ENCODE peak calls at places on chromosomes 12 and 14, in six cellular contexts. One of them, this sample, is unnamed.

GRCh38 chr12:43806737-43807072 is 588 bp upstream of the TWF1 start:
- DNase-seq in K562: no peak
- DNase-seq in GM12892: no peak
- DNase-seq in GM12878: no peak
- DNase-seq in HepG2: no peak
- DNase-seq in H1: no peak
- DNase-seq in this sample: no peak

GRCh38 chr12:88726806-88727722 is 146.8 kb upstream of the KITLG start:
- DNase-seq in K562: no peak
- DNase-seq in GM12892: no peak
- DNase-seq in GM12878: no peak
- DNase-seq in HepG2: no peak
- DNase-seq in H1: no peak
- DNase-seq in this sample: no peak

GRCh38 chr14:99745307-99745951 is 47.8 kb upstream of the EML1 start:
- DNase-seq in K562: no peak
- DNase-seq in GM12892: no peak
- DNase-seq in GM12878: no peak
- DNase-seq in HepG2: no peak
- DNase-seq in H1: no peak
- DNase-seq in this sample: no peak

GRCh38 chr14:60637490-60638452 is 11.5 kb downstream of the SIX1 start:
- DNase-seq in K562: no peak
- DNase-seq in GM12892: no peak
- DNase-seq in GM12878: no peak
- DNase-seq in HepG2: no peak
- DNase-seq in H1: no peak
- DNase-seq in this sample: no peak

GRCh38 chr12:69925291-69925690 is 100.3 kb downstream of the MYRFL start:
- DNase-seq in K562: no peak
- DNase-seq in GM12892: no peak
- DNase-seq in GM12878: no peak
- DNase-seq in HepG2: peak
- DNase-seq in H1: no peak
- DNase-seq in this sample: no peak

GRCh38 chr14:86015916-86016315 is 486.0 kb downstream of the FLRT2 start:
- DNase-seq in K562: no peak
- DNase-seq in GM12892: no peak
- DNase-seq in GM12878: no peak
- DNase-seq in HepG2: no peak
- DNase-seq in H1: no peak
- DNase-seq in this sample: no peak

GRCh38 chr14:94458558-94459200 is 6.1 kb upstream of the SERPINA11 start:
- DNase-seq in K562: no peak
- DNase-seq in GM12892: no peak
- DNase-seq in GM12878: no peak
- DNase-seq in HepG2: no peak
- DNase-seq in H1: no peak
- DNase-seq in this sample: no peak

GRCh38 chr12:21938879-21939278 is 2.3 kb downstream of the ABCC9 start:
- DNase-seq in K562: no peak
- DNase-seq in GM12892: no peak
- DNase-seq in GM12878: no peak
- DNase-seq in HepG2: no peak
- DNase-seq in H1: no peak
- DNase-seq in this sample: no peak

GRCh38 chr14:69924181-69924580 is 45.0 kb downstream of the SMOC1 start:
- DNase-seq in K562: no peak
- DNase-seq in GM12892: no peak
- DNase-seq in GM12878: no peak
- DNase-seq in HepG2: no peak
- DNase-seq in H1: no peak
- DNase-seq in this sample: no peak

GRCh38 chr12:4383304-4383865 is 3.9 kb upstream of the FGF23 start:
- DNase-seq in K562: peak
- DNase-seq in GM12892: no peak
- DNase-seq in GM12878: no peak
- DNase-seq in HepG2: peak
- DNase-seq in H1: peak
- DNase-seq in this sample: no peak

GRCh38 chr14:89198544-89199329 is 218.3 kb downstream of the FOXN3 start:
- DNase-seq in K562: no peak
- DNase-seq in GM12892: no peak
- DNase-seq in GM12878: no peak
- DNase-seq in HepG2: no peak
- DNase-seq in H1: no peak
- DNase-seq in this sample: no peak

GRCh38 chr14:55532645-55533309 is 47.2 kb upstream of the KTN1 start:
- DNase-seq in K562: no peak
- DNase-seq in GM12892: no peak
- DNase-seq in GM12878: no peak
- DNase-seq in HepG2: no peak
- DNase-seq in H1: peak
- DNase-seq in this sample: no peak

GRCh38 chr14:46861753-46862152 is 210.2 kb upstream of the RPL10L start:
- DNase-seq in K562: no peak
- DNase-seq in GM12892: no peak
- DNase-seq in GM12878: no peak
- DNase-seq in HepG2: no peak
- DNase-seq in H1: no peak
- DNase-seq in this sample: no peak

GRCh38 chr12:3704512-3705348 is 48.2 kb downstream of the CRACR2A start:
- DNase-seq in K562: no peak
- DNase-seq in GM12892: no peak
- DNase-seq in GM12878: no peak
- DNase-seq in HepG2: no peak
- DNase-seq in H1: no peak
- DNase-seq in this sample: no peak

GRCh38 chr12:105267711-105268110 is 31.7 kb upstream of the APPL2 start:
- DNase-seq in K562: no peak
- DNase-seq in GM12892: no peak
- DNase-seq in GM12878: no peak
- DNase-seq in HepG2: no peak
- DNase-seq in H1: no peak
- DNase-seq in this sample: no peak

GRCh38 chr12:10454531-10454930 is 1.4 kb upstream of the KLRC1 start:
- DNase-seq in K562: no peak
- DNase-seq in GM12892: no peak
- DNase-seq in GM12878: no peak
- DNase-seq in HepG2: no peak
- DNase-seq in H1: no peak
- DNase-seq in this sample: no peak

GRCh38 chr12:57176846-57177245 is 29.4 kb upstream of the LRP1-AS start:
- DNase-seq in K562: no peak
- DNase-seq in GM12892: no peak
- DNase-seq in GM12878: no peak
- DNase-seq in HepG2: no peak
- DNase-seq in H1: no peak
- DNase-seq in this sample: no peak

GRCh38 chr12:55637467-55637866 is 775 bp downstream of the OR10P1 start:
- DNase-seq in K562: no peak
- DNase-seq in GM12892: no peak
- DNase-seq in GM12878: no peak
- DNase-seq in HepG2: no peak
- DNase-seq in H1: no peak
- DNase-seq in this sample: no peak

GRCh38 chr14:52235866-52236510 is 31.5 kb upstream of the PTGDR start:
- DNase-seq in K562: no peak
- DNase-seq in GM12892: no peak
- DNase-seq in GM12878: no peak
- DNase-seq in HepG2: no peak
- DNase-seq in H1: no peak
- DNase-seq in this sample: no peak

GRCh38 chr14:64998455-64998931 is 11.8 kb downstream of the FNTB start:
- DNase-seq in K562: no peak
- DNase-seq in GM12892: no peak
- DNase-seq in GM12878: no peak
- DNase-seq in HepG2: no peak
- DNase-seq in H1: no peak
- DNase-seq in this sample: no peak

GRCh38 chr12:107386569-107386968 is 293.2 kb upstream of the CRY1 start:
- DNase-seq in K562: no peak
- DNase-seq in GM12892: no peak
- DNase-seq in GM12878: no peak
- DNase-seq in HepG2: no peak
- DNase-seq in H1: no peak
- DNase-seq in this sample: no peak

GRCh38 chr14:56487090-56487667 is 92.4 kb upstream of the TMEM260 start:
- DNase-seq in K562: no peak
- DNase-seq in GM12892: no peak
- DNase-seq in GM12878: no peak
- DNase-seq in HepG2: no peak
- DNase-seq in H1: no peak
- DNase-seq in this sample: no peak

GRCh38 chr12:75553865-75554555 is 42.6 kb upstream of the KRR1 start:
- DNase-seq in K562: no peak
- DNase-seq in GM12892: no peak
- DNase-seq in GM12878: no peak
- DNase-seq in HepG2: no peak
- DNase-seq in H1: no peak
- DNase-seq in this sample: no peak

GRCh38 chr12:111444314-111444705 is 38.6 kb downstream of the SH2B3 start:
- DNase-seq in K562: no peak
- DNase-seq in GM12892: peak
- DNase-seq in GM12878: peak
- DNase-seq in HepG2: no peak
- DNase-seq in H1: no peak
- DNase-seq in this sample: no peak

GRCh38 chr12:30962047-30962446 is 35.5 kb downstream of the TSPAN11 start:
- DNase-seq in K562: no peak
- DNase-seq in GM12892: no peak
- DNase-seq in GM12878: no peak
- DNase-seq in HepG2: no peak
- DNase-seq in H1: no peak
- DNase-seq in this sample: no peak

GRCh38 chr12:128069359-128069997 is 197.5 kb upstream of the TMEM132C start:
- DNase-seq in K562: peak
- DNase-seq in GM12892: no peak
- DNase-seq in GM12878: no peak
- DNase-seq in HepG2: peak
- DNase-seq in H1: no peak
- DNase-seq in this sample: peak
- TF ChIP-seq TAF1 in K562: no peak
- TF ChIP-seq TAF1 in GM12892: no peak
- TF ChIP-seq TAF1 in GM12878: no peak
- TF ChIP-seq TAF1 in HepG2: no peak
- TF ChIP-seq TAF1 in H1: no peak
- TF ChIP-seq TAF1 in this sample: no peak

GRCh38 chr12:66708704-66709443 is 30.0 kb upstream of the GRIP1 start:
- DNase-seq in K562: no peak
- DNase-seq in GM12892: no peak
- DNase-seq in GM12878: no peak
- DNase-seq in HepG2: no peak
- DNase-seq in H1: no peak
- DNase-seq in this sample: no peak

GRCh38 chr12:66709893-66710292 is 31.0 kb upstream of the GRIP1 start:
- DNase-seq in K562: no peak
- DNase-seq in GM12892: no peak
- DNase-seq in GM12878: no peak
- DNase-seq in HepG2: no peak
- DNase-seq in H1: no peak
- DNase-seq in this sample: no peak

GRCh38 chr12:66713984-66714383 is 35.1 kb upstream of the GRIP1 start:
- DNase-seq in K562: no peak
- DNase-seq in GM12892: no peak
- DNase-seq in GM12878: no peak
- DNase-seq in HepG2: no peak
- DNase-seq in H1: no peak
- DNase-seq in this sample: no peak

GRCh38 chr12:66707002-66707697 is 28.3 kb upstream of the GRIP1 start:
- DNase-seq in K562: no peak
- DNase-seq in GM12892: no peak
- DNase-seq in GM12878: no peak
- DNase-seq in HepG2: no peak
- DNase-seq in H1: no peak
- DNase-seq in this sample: no peak

GRCh38 chr12:66709444-66709773 is 30.5 kb upstream of the GRIP1 start:
- DNase-seq in K562: no peak
- DNase-seq in GM12892: no peak
- DNase-seq in GM12878: no peak
- DNase-seq in HepG2: no peak
- DNase-seq in H1: no peak
- DNase-seq in this sample: no peak
- TF ChIP-seq POLR2A in K562: no peak
- TF ChIP-seq POLR2A in GM12892: no peak
- TF ChIP-seq POLR2A in GM12878: no peak
- TF ChIP-seq POLR2A in HepG2: no peak
- TF ChIP-seq POLR2A in H1: no peak
- TF ChIP-seq POLR2A in this sample: no peak

GRCh38 chr12:92927436-92928116 is 1.5 kb downstream of the EEA1 start:
- DNase-seq in K562: peak
- DNase-seq in GM12892: no peak
- DNase-seq in GM12878: no peak
- DNase-seq in HepG2: peak
- DNase-seq in H1: no peak
- DNase-seq in this sample: no peak

GRCh38 chr12:92928962-92929915 is at the start of gene EEA1:
- DNase-seq in K562: peak
- DNase-seq in GM12892: peak
- DNase-seq in GM12878: peak
- DNase-seq in HepG2: peak
- DNase-seq in H1: peak
- DNase-seq in this sample: peak

GRCh38 chr12:92926549-92926948 is 2.5 kb downstream of the EEA1 start:
- DNase-seq in K562: no peak
- DNase-seq in GM12892: no peak
- DNase-seq in GM12878: no peak
- DNase-seq in HepG2: no peak
- DNase-seq in H1: no peak
- DNase-seq in this sample: no peak

GRCh38 chr12:92928431-92928961 is 599 bp downstream of the EEA1 start:
- DNase-seq in K562: peak
- DNase-seq in GM12892: no peak
- DNase-seq in GM12878: no peak
- DNase-seq in HepG2: no peak
- DNase-seq in H1: no peak
- DNase-seq in this sample: peak

GRCh38 chr12:92927055-92927435 is 2.0 kb downstream of the EEA1 start:
- DNase-seq in K562: no peak
- DNase-seq in GM12892: no peak
- DNase-seq in GM12878: peak
- DNase-seq in HepG2: peak
- DNase-seq in H1: no peak
- DNase-seq in this sample: no peak
- TF ChIP-seq TAF1 in K562: no peak
- TF ChIP-seq TAF1 in GM12892: no peak
- TF ChIP-seq TAF1 in GM12878: no peak
- TF ChIP-seq TAF1 in HepG2: no peak
- TF ChIP-seq TAF1 in H1: no peak
- TF ChIP-seq TAF1 in this sample: no peak

DNA sequence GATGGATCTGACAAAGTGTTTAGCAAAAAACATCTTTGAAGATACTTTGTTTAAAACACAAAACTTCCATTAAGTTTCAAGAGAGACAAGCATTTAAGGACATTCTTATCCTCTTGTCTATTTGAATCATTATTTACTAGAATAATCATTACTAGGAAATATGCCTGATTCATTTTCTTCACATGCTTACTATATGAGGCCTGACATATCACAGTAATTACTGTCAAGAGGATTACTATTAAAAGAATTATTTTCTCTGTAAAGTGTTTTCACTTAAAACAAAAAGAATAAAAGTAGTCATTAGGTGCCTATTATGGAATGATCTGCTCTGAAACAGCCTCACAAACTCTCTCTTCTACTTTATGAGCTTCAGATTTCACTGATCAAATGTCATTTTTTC is 402.1 kb upstream of the MGAT4C start:
- DNase-seq in K562: no peak
- DNase-seq in GM12892: no peak
- DNase-seq in GM12878: no peak
- DNase-seq in HepG2: no peak
- DNase-seq in H1: no peak
- DNase-seq in this sample: no peak
- TF ChIP-seq POLR2A in K562: no peak
- TF ChIP-seq POLR2A in GM12892: no peak
- TF ChIP-seq POLR2A in GM12878: no peak
- TF ChIP-seq POLR2A in HepG2: no peak
- TF ChIP-seq POLR2A in H1: no peak
- TF ChIP-seq POLR2A in this sample: no peak